ENCODE peak calls at places on chromosomes 11 and 22, in ten cellular contexts. E is Calu3; R is psoas muscle; Q is suprapubic skin; O is adrenal gland; C is AG04450; G is fibroblast of villous mesenchyme; J is stimulated activated CD4-positive, alpha-beta T cell treated with anti-CD3 and anti-CD28 coated beads, TNF-alpha, amount 100 ng/mL, for 24 hours; K is kidney; P is GM04503. D is an unnamed sample.

GRCh38 chr11:48167380-48167779 is 49.2 kb upstream of the OR4B1 start:
- DNase-seq in E (no peak), R (no peak), Q (no peak), O (no peak), C (no peak), G (no peak), J (no peak), K (no peak), P (no peak), D (no peak)

GRCh38 chr11:57251491-57252104 is 14.5 kb upstream of the APLNR start:
- DNase-seq in E (no peak), R (peak), Q (no peak), O (no peak), C (no peak), G (peak), J (no peak), K (no peak), P (no peak), D (no peak)

GRCh38 chr11:111723595-111723994 is 42.6 kb downstream of the PPP2R1B start:
- DNase-seq in E (no peak), R (no peak), Q (no peak), O (no peak), C (no peak), G (no peak), J (no peak), K (no peak), P (no peak), D (no peak)

GRCh38 chr11:27718853-27719574 is 18.8 kb upstream of the BDNF start:
- DNase-seq in E (peak), R (no peak), Q (no peak), O (peak), C (no peak), G (peak), J (no peak), K (peak), P (no peak), D (no peak)

GRCh38 chr22:32695451-32695891 is 106.0 kb upstream of the TIMP3 start:
- DNase-seq in E (peak), R (no peak), Q (no peak), O (no peak), C (peak), G (peak), J (no peak), K (no peak), P (peak), D (no peak)

GRCh38 chr11:96456111-96456510 is 66.3 kb downstream of the JRKL start:
- DNase-seq in E (no peak), R (no peak), Q (no peak), O (no peak), C (no peak), G (no peak), J (no peak), K (no peak), P (no peak), D (no peak)

GRCh38 chr22:22164541-22165272 is 79.9 kb upstream of the VPREB1 start:
- DNase-seq in E (no peak), R (no peak), Q (no peak), O (no peak), C (no peak), G (no peak), J (no peak), K (no peak), P (no peak), D (no peak)

GRCh38 chr11:2927851-2928604 is 1.2 kb downstream of the PHLDA2 start:
- DNase-seq in E (peak), R (peak), Q (no peak), O (no peak), C (no peak), G (peak), J (no peak), K (peak), P (no peak), D (no peak)

GRCh38 chr11:118572914-118573550 is 823 bp downstream of the ARCN1 start:
- DNase-seq in E (no peak), R (no peak), Q (no peak), O (no peak), C (no peak), G (peak), J (peak), K (no peak), P (no peak), D (no peak)

GRCh38 chr11:103800406-103801114 is 235.9 kb upstream of the DDI1 start:
- DNase-seq in E (no peak), R (no peak), Q (no peak), O (peak), C (no peak), G (no peak), J (no peak), K (no peak), P (no peak), D (no peak)

GRCh38 chr11:36376315-36376887 is 80.3 kb downstream of the PRR5L start:
- DNase-seq in E (no peak), R (peak), Q (no peak), O (peak), C (no peak), G (peak), J (no peak), K (peak), P (no peak), D (no peak)

GRCh38 chr11:126175261-126175885 is 36.1 kb downstream of the RPUSD4 start:
- DNase-seq in E (no peak), R (peak), Q (peak), O (no peak), C (no peak), G (no peak), J (no peak), K (no peak), P (no peak), D (peak)